ENCODE peak calls at places on chromosomes 5 and 9, in six cellular contexts. L, B, W, U, Y and R are unnamed samples. For H3K27me3, the result is how much of the 10 kb centered on the place peaks cover.

GRCh38 chr5:39005566-39006232 is 68.5 kb downstream of the RICTOR start:
- DNase-seq in W (no peak), B (peak), Y (no peak), U (no peak), L (peak), R (no peak)

GRCh38 chr9:95796029-95796428 is 79.5 kb upstream of the ERCC6L2 start:
- DNase-seq in U (no peak), L (no peak), W (no peak), Y (no peak), B (no peak), R (no peak)

GRCh38 chr9:29214702-29215248 is 1641.5 kb upstream of the C9orf72 start:
- DNase-seq in L (peak), B (peak), W (no peak), U (peak), Y (no peak), R (peak)

GRCh38 chr9:92576175-92576574 is 40.4 kb upstream of the ECM2 start:
- DNase-seq in U (no peak), B (no peak), L (no peak), W (no peak), Y (no peak), R (no peak)

GRCh38 chr5:175696139-175696854 is 38.4 kb downstream of the HRH2 start:
- DNase-seq in U (peak), L (peak), W (peak), B (peak), Y (peak), R (peak)

GRCh38 chr5:76652809-76653414 is 29.7 kb upstream of the F2RL2 start:
- DNase-seq in L (no peak), W (no peak), U (no peak), Y (no peak), B (no peak), R (no peak)

GRCh38 chr5:132826424-132827082 is 3.9 kb downstream of the SHROOM1 start:
- DNase-seq in B (no peak), Y (no peak), L (no peak), W (no peak), U (no peak), R (no peak)

GRCh38 chr5:2399804-2400203 is 351.7 kb downstream of the IRX2 start:
- DNase-seq in Y (no peak), W (no peak), U (no peak), B (no peak), L (no peak), R (no peak)

GRCh38 chr5:80820685-80821084 is 139.5 kb upstream of the RASGRF2 start:
- DNase-seq in Y (no peak), U (no peak), B (no peak), W (no peak), L (no peak), R (no peak)

GRCh38 chr5:128252794-128253193 is 169.2 kb downstream of the SLC12A2 start:
- DNase-seq in B (no peak), L (no peak), Y (no peak), W (no peak), U (no peak), R (no peak)

GRCh38 chr5:91839232-91839631 is 456.1 kb upstream of the ARRDC3 start:
- DNase-seq in L (no peak), B (no peak), U (no peak), Y (no peak), W (no peak), R (no peak)

GRCh38 chr5:38666668-38667498 is 110.4 kb upstream of the LIFR start:
- DNase-seq in L (no peak), B (peak), Y (peak), W (peak), U (peak), R (no peak)

GRCh38 chr5:1801954-1802295 is 718 bp downstream of the NDUFS6 start:
- DNase-seq in W (no peak), L (no peak), U (no peak), B (peak), Y (no peak), R (peak)

GRCh38 chr5:133387091-133387490 is 225.2 kb downstream of the FSTL4 start:
- DNase-seq in U (no peak), B (no peak), Y (no peak), L (no peak), W (no peak), R (no peak)

GRCh38 chr9:93721417-93721965 is 145.1 kb downstream of the PHF2 start:
- DNase-seq in B (no peak), Y (no peak), U (no peak), L (no peak), W (no peak), R (no peak)

GRCh38 chr5:173781826-173782670 is 106.1 kb upstream of the CPEB4 start:
- DNase-seq in Y (peak), W (peak), B (no peak), U (peak), L (peak), R (no peak)

DNA sequence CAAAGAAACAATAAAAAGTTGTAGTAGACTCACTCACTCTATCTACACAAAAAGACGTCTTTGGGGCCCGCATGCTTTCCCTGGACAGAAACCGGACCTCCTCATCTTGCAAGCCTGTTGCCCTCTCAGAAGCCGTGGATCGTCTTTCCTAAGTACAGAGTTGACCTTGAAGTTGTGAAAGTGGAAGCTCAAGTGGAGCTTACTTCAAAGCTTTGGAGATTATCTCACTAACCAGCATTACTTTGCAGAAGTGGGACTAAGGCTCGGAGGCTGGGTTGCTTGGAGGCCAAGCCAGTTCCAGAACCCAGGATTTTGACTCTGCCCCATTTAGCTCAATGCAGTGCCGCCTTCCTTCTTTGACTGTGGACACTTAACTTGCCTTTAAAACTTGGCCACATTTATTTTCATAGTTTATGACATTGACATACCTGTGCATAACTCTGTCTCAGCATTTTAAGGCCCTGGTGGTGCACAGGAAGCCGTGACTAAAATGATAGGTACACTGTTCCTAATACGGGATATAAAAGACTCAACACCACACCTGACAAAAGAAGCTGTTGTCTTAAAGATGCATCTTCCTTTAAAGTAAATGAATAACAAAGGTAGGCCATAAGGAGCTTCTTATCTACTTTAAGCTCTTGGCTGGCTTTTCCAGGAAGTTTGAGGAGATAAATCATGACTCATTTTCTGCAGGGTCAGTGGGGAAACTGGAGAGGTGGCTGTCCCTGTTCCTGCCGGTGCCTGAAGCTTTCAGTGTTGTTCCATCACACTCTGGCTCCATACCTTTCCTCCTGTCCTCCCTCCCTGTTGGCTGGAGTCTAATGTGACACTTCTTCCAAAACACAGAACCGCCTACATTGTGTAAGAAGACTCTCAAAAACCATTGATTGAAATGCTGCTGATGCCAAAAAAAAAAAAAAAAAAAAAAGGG is 10.7 kb downstream of the SLC25A25 start:
- DNase-seq in B (no peak), U (no peak), L (peak), Y (no peak), W (no peak), R (peak)
- H3K4me3 ChIP-seq in B (no peak), U (peak), L (no peak), Y (no peak), W (no peak), R (no peak)

GRCh38 chr9:134936021-134936761 is 18.5 kb upstream of the FCN1 start:
- DNase-seq in U (peak), B (peak), L (no peak), W (no peak), Y (no peak), R (peak)

GRCh38 chr9:134936762-134937555 is 19.2 kb upstream of the FCN1 start:
- DNase-seq in W (no peak), U (peak), B (peak), Y (no peak), L (no peak), R (peak)

GRCh38 chr9:134933076-134933659 is 15.5 kb upstream of the FCN1 start:
- DNase-seq in U (peak), W (no peak), L (no peak), Y (no peak), B (no peak), R (peak)

GRCh38 chr9:134937566-134938345 is 20.0 kb upstream of the FCN1 start:
- DNase-seq in W (no peak), B (peak), U (no peak), L (no peak), Y (no peak), R (peak)

GRCh38 chr9:134935056-134936020 is 17.6 kb upstream of the FCN1 start:
- DNase-seq in B (peak), U (peak), W (no peak), Y (no peak), L (no peak), R (peak)
- H3K27me3 ChIP-seq in B (under half), U (under half), W (under half), Y (under half), L (under half), R (under half)

GRCh38 chr9:88989961-88990570 is 1.2 kb upstream of the S1PR3 start:
- DNase-seq in W (no peak), Y (no peak), L (no peak), U (no peak), B (no peak), R (peak)
- H3K4me3 ChIP-seq in W (no peak), Y (no peak), L (no peak), U (no peak), B (no peak), R (peak)

DNA sequence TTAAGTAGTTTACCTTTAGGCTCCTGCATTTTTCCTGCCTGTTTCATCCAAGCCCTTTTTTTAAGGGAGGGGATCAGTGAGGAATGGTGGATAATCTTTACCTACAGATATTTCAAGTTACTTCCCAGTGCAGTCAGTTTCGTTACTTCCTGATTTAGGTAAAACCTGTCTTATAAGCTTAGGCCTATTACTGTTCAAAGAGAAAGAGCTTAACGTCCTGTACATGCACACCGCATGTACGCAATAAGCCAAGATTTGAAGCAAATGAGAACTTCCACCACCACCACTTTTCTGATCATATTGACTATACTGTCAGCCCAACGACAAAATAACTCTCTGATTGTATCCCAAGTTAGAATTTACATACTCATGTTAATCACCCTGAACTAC is 5.2 kb downstream of the NFIB start:
- DNase-seq in Y (no peak), W (no peak), B (no peak), U (no peak), L (peak), R (no peak)
- H3K27me3 ChIP-seq in Y (under half), W (under half), B (under half), U (under half), L (under half), R (under half)

GRCh38 chr5:100824635-100825034 is 78.4 kb downstream of the ST8SIA4 start:
- DNase-seq in U (no peak), Y (no peak), L (no peak), B (no peak), W (no peak), R (no peak)

GRCh38 chr5:100828756-100829342 is 74.2 kb downstream of the ST8SIA4 start:
- DNase-seq in B (no peak), W (no peak), Y (no peak), U (no peak), L (no peak), R (no peak)

GRCh38 chr5:100826133-100826532 is 76.9 kb downstream of the ST8SIA4 start:
- DNase-seq in U (no peak), Y (no peak), B (no peak), L (no peak), W (no peak), R (no peak)

GRCh38 chr5:100828071-100828689 is 74.9 kb downstream of the ST8SIA4 start:
- DNase-seq in W (no peak), L (no peak), U (no peak), B (no peak), Y (no peak), R (no peak)

DNA sequence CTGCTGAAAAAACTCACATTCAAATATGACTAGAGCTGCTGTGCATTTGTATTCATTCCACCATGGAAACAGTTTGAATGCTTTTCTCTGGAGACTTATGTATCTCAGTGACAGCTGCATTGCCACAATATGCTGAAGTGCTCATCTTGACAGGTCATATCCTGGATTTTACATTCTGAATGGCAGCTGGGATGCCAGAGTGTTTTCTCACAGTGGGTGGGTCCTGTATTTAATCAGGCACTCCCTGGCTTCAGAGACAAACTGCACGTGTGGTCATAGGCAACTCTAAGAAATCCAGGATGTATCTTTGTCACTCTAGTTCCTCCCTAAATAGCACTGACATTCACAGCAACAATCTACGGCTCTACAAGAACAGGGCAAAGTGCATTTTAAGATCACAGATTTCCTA is 75.6 kb downstream of the ST8SIA4 start:
- DNase-seq in Y (peak), B (no peak), W (no peak), U (no peak), L (peak), R (no peak)
- H3K4me3 ChIP-seq in Y (no peak), B (no peak), W (no peak), U (no peak), L (no peak), R (no peak)

GRCh38 chr9:127285957-127286356 is 21.4 kb downstream of the GARNL3 start:
- DNase-seq in L (no peak), U (no peak), B (no peak), Y (no peak), W (no peak), R (no peak)

GRCh38 chr9:127282611-127283010 is 18.0 kb downstream of the GARNL3 start:
- DNase-seq in L (no peak), B (no peak), U (no peak), Y (no peak), W (no peak), R (no peak)

GRCh38 chr9:127281887-127282286 is 17.3 kb downstream of the GARNL3 start:
- DNase-seq in U (no peak), W (no peak), B (no peak), Y (no peak), L (no peak), R (no peak)

GRCh38 chr9:127280880-127281660 is 16.5 kb downstream of the GARNL3 start:
- DNase-seq in Y (peak), L (no peak), W (no peak), B (no peak), U (no peak), R (no peak)

DNA sequence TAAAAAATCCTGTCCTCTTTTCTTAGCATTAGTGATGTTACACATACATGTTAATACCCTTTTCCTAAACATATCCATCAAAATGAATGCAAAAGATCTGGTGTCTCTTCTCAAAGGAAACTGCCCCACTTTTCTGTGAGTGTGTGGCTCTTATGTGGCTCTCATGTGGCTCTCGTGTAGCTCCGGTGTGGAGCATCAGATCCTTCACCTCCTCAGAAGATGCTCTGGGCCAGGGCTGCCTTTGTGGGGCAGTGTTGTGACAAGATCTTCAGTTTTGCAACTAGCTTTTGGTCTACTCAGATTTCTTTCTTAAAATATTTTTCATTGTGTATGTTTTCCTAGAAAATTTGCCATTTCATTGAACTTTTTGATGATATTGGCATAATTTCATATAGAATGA is 19.3 kb downstream of the GARNL3 start:
- DNase-seq in W (peak), L (peak), U (peak), B (peak), Y (no peak), R (peak)
- H3K27me3 ChIP-seq in W (under half), L (under half), U (under half), B (under half), Y (under half), R (under half)

DNA sequence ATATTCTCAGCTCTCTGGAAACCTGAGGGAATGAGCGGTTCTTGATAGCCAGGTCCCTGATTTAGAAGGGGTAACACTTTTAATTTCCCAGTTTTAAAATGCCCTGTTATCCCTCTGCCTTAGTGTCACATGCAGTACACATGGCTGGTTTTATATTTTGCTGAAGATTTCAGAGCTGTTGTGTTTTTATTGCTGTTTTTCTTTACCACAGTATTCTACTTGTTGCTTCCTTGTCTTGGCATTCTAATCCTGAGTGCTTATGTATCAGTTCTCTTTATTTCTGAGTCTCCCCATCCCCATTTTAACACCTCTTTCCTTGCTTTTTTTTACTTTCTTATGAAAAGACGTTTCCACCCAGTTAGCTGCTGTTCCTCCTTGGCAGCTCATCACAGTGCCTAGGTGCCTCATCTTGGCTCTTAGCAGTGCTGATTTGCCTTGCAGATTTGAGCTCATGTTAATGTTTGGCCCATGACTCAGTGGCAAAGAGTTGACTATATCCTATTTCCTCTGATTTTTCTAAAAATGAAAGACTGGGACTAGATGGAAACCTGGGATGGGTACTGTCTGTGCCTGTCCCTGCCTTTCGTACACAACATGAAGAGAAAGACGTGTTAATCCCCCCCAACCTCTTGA is 3.7 kb downstream of the MTRR start:
- DNase-seq in Y (no peak), W (no peak), U (no peak), B (no peak), L (no peak), R (no peak)
- H3K4me3 ChIP-seq in Y (no peak), W (no peak), U (no peak), B (no peak), L (no peak), R (no peak)

GRCh38 chr9:130291474-130291873 is 25.9 kb downstream of the HMCN2 start:
- DNase-seq in L (no peak), B (no peak), W (no peak), U (no peak), Y (no peak), R (no peak)
- H3K27me3 ChIP-seq in L (under half), B (under half), W (under half), U (under half), Y (under half), R (under half)

GRCh38 chr5:170159101-170159698 is 53.5 kb downstream of the FOXI1 start:
- DNase-seq in U (no peak), Y (no peak), L (peak), B (no peak), W (no peak), R (no peak)

GRCh38 chr5:170154744-170155143 is 49.0 kb downstream of the FOXI1 start:
- DNase-seq in L (no peak), U (no peak), B (no peak), Y (no peak), W (no peak), R (no peak)

GRCh38 chr5:170159947-170160346 is 54.2 kb downstream of the FOXI1 start:
- DNase-seq in Y (no peak), L (no peak), B (no peak), U (no peak), W (no peak), R (no peak)

GRCh38 chr5:170154297-170154696 is 48.6 kb downstream of the FOXI1 start:
- DNase-seq in L (no peak), U (no peak), Y (no peak), W (no peak), B (no peak), R (no peak)

DNA sequence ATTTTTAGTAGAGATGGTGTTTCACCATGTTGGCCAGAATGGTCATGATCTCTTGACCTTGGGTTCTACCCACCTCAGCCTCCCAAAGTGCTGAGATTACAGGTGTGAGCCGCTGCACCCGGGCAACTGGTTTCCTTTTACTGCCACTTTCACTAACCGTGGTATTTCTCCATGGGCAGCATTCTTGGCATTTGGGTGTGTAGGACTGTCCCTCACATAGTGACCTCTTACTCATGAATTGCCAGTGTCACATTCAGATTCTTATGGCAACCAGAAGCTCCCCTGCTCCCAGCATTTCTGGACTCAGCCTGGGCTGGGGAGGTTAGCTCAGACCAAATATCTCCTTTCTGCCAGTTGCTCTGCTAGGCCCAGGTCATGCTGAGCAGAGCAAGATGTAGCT is 50.1 kb downstream of the FOXI1 start:
- DNase-seq in B (no peak), Y (no peak), W (no peak), L (no peak), U (no peak), R (no peak)
- H3K4me3 ChIP-seq in B (no peak), Y (no peak), W (no peak), L (no peak), U (no peak), R (no peak)

DNA sequence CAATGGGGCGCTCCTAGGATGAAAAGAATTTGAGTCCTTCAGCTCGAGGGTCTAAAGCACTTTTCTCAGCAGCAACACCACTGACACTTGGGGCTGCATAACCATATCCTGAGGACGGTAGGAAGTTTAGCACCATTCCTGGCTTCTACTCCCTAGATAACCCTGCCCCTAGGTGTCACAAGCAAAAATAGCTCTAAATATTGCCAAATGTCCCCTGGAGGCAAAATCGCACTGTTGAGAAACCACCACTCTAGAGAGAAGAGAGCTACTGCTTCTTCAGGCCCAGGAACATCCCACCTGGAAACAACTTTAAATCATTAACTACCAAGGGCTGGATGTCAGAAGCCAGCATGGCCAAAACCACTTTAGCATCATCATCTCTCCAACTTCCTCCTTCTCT is 29.8 kb downstream of the MYO10 start:
- DNase-seq in L (no peak), U (no peak), W (no peak), B (no peak), Y (no peak), R (no peak)
- H3K27me3 ChIP-seq in L (under half), U (under half), W (under half), B (under half), Y (under half), R (under half)